ENCODE peak calls at places on chromosomes 6 and 20, in ten cellular contexts. W is activated CD8-positive, alpha-beta memory T cell treated with anti-CD3 and anti-CD28 coated beads, Interleukin-2, amount 50 U/mL, for 4 hours; V is anterior cingulate cortex; S is iPS-NIHi11; H is progenitor cell of endocrine pancreas; F is pons; Y is germinal center; J is DMS53; M is T-helper 2 cell; O is GDM1. P is an unnamed sample.

GRCh38 chr20:5932796-5933195 is 17.5 kb downstream of the TRMT6 start:
- DNase-seq in V (no peak), O (no peak), F (no peak), M (no peak), J (no peak), W (no peak), S (no peak), Y (no peak), H (no peak), P (no peak)

GRCh38 chr20:21259346-21259745 is 43.8 kb upstream of the XRN2 start:
- DNase-seq in V (no peak), W (no peak), O (no peak), J (no peak), S (no peak), M (no peak), F (peak; percentile 90), H (no peak), Y (no peak), P (no peak)

GRCh38 chr6:53258774-53259155 is 90.0 kb downstream of the ELOVL5 start:
- DNase-seq in M (no peak), J (no peak), W (no peak), O (no peak), F (no peak), Y (no peak), S (no peak), V (no peak), H (no peak), P (no peak)

GRCh38 chr6:10451828-10452509 is 37.1 kb upstream of the TFAP2A start:
- DNase-seq in J (no peak), F (no peak), S (peak; percentile 72), V (no peak), Y (no peak), M (no peak), O (no peak), H (no peak), W (no peak), P (no peak)

GRCh38 chr6:142165227-142165626 is 18.2 kb downstream of the VTA1 start:
- DNase-seq in M (no peak), S (no peak), H (no peak), W (no peak), F (no peak), J (no peak), O (no peak), Y (no peak), V (no peak), P (no peak)

GRCh38 chr20:58778774-58779173 is 71.9 kb downstream of the GNAS-AS1 start:
- DNase-seq in Y (no peak), F (peak; percentile 25), V (no peak), S (no peak), O (no peak), H (no peak), M (no peak), J (no peak), W (no peak), P (no peak)

GRCh38 chr6:73514746-73515110 is 6.1 kb downstream of the EEF1A1 start:
- DNase-seq in J (peak; percentile 85), W (no peak), O (no peak), H (no peak), M (no peak), S (no peak), V (no peak), Y (no peak), F (no peak), P (no peak)

GRCh38 chr20:775679-776135 is 7.4 kb upstream of the SLC52A3 start:
- DNase-seq in V (no peak), J (peak; percentile 84), H (no peak), O (no peak), S (peak; percentile 77), Y (no peak), F (no peak), W (no peak), M (no peak), P (no peak)

GRCh38 chr6:147204060-147204785 is at the start of gene STXBP5:
- DNase-seq in Y (peak; percentile 43), V (no peak), H (peak; percentile 19), F (peak; percentile 41), O (peak; percentile 69), J (peak; percentile 70), S (peak; percentile 55), W (peak; percentile 48), M (peak; percentile 6), P (no peak)

GRCh38 chr20:37369846-37370245 is 23.9 kb downstream of the SRC start:
- DNase-seq in V (no peak), F (no peak), J (no peak), W (no peak), S (no peak), M (no peak), O (no peak), Y (no peak), H (no peak), P (no peak)

P was measured in iPS DF 19.7.